ENCODE peak calls at places on chromosome 9, in ten cellular contexts. U is fibroblast of pulmonary artery, Q is GM23338, Y is NB4, F is prostate gland, M is left ventricle myocardium inferior, P is vagina, G is RWPE1, Z is fibroblast of villous mesenchyme, R is endothelial cell. B is an unnamed sample.

GRCh38 chr9:14372437-14373318 is 58.7 kb upstream of the NFIB start:
- DNase-seq in Y (no peak), R (peak; percentile 54), Z (peak; percentile 59), Q (peak; percentile 77), P (no peak), M (peak; percentile 51), U (peak; percentile 82), F (no peak), G (peak; percentile 87), B (no peak)

GRCh38 chr9:19116391-19116790 is 10.9 kb downstream of the PLIN2 start:
- DNase-seq in F (no peak), P (no peak), M (peak; percentile 60), Q (no peak), U (no peak), Z (peak; percentile 60), G (peak; percentile 77), Y (peak; percentile 51), R (no peak), B (no peak)

GRCh38 chr9:124855944-124856773 is 2.9 kb downstream of the WDR38 start:
- DNase-seq in Z (no peak), U (no peak), R (peak; percentile 60), G (no peak), M (no peak), Q (peak; percentile 84), P (no peak), Y (peak; percentile 75), F (no peak), B (no peak)

GRCh38 chr9:89661956-89662717 is 57.3 kb downstream of the GADD45G start:
- DNase-seq in Y (peak; percentile 20), Q (peak; percentile 94), P (no peak), R (peak; percentile 85), U (peak; percentile 95), M (peak; percentile 99), G (peak; percentile 98), F (peak; percentile 99), Z (peak; percentile 97), B (peak; percentile 64)

GRCh38 chr9:22342489-22343217 is 104.0 kb upstream of the DMRTA1 start:
- DNase-seq in Z (peak; percentile 32), G (peak; percentile 43), P (no peak), Y (no peak), Q (no peak), R (no peak), U (peak; percentile 46), F (no peak), M (no peak), B (peak; percentile 16)

GRCh38 chr9:90059436-90059835 is 454.6 kb downstream of the GADD45G start:
- DNase-seq in U (no peak), M (no peak), F (no peak), Q (no peak), Y (no peak), P (no peak), G (no peak), R (no peak), Z (no peak), B (no peak)

GRCh38 chr9:128370367-128370751 is 815 bp upstream of the URM1 start:
- DNase-seq in U (no peak), R (no peak), M (no peak), Q (no peak), Z (no peak), G (peak; percentile 61), Y (no peak), F (no peak), P (no peak), B (no peak)

GRCh38 chr9:122897969-122898368 is 7.2 kb downstream of the RC3H2 start:
- DNase-seq in P (no peak), G (peak; percentile 33), M (no peak), U (no peak), R (no peak), F (no peak), Y (no peak), Q (no peak), Z (no peak), B (no peak)

DNA sequence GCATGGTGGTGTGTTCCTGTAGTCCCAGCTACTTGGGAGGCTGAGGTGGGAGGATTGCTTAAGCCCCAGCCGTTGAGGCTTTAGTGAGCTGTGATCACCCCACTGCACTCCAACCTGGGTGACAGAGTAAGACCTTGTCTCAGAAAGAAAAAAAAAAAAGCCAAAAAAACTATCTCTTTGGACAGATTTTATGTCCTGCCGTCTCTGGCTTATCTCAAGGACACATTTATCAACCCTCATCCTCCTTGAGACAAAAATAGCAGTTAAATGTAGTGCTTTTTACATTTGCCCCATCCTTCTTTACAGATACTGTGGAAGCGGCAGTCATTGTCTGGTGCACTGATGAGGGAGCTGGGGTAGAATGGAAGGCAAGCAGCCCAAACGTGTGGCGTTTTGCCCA is 11.7 kb upstream of the COL15A1 start:
- DNase-seq in Y (no peak), M (no peak), F (no peak), U (no peak), Z (peak; percentile 66), Q (no peak), P (no peak), G (no peak), R (no peak), B (no peak)
- TF ChIP-seq CTCF in Y (no peak), M (no peak), F (no peak), U (no peak), Z (no peak), Q (no peak), P (no peak), G (no peak), R (no peak), B (no peak)

GRCh38 chr9:136977223-136978072 is at the start of gene PTGDS:
- DNase-seq in Z (peak; percentile 84), F (no peak), Q (peak; percentile 40), U (peak; percentile 70), Y (no peak), G (no peak), P (no peak), M (peak; percentile 89), R (no peak), B (no peak)

GRCh38 chr9:136974834-136975535 is 2.3 kb upstream of the PTGDS start:
- DNase-seq in Y (no peak), U (no peak), P (no peak), Z (no peak), F (no peak), M (peak; percentile 53), G (peak; percentile 57), Q (no peak), R (no peak), B (no peak)

GRCh38 chr9:136973618-136974617 is 3.4 kb upstream of the PTGDS start:
- DNase-seq in P (no peak), M (no peak), Z (no peak), Y (no peak), Q (no peak), U (no peak), R (no peak), G (no peak), F (no peak), B (no peak)

GRCh38 chr9:136978073-136978864 is 965 bp downstream of the PTGDS start:
- DNase-seq in Z (peak; percentile 82), Y (no peak), U (peak; percentile 61), P (no peak), Q (peak; percentile 96), R (peak; percentile 58), G (peak; percentile 100), F (peak; percentile 45), M (peak; percentile 89), B (no peak)

DNA sequence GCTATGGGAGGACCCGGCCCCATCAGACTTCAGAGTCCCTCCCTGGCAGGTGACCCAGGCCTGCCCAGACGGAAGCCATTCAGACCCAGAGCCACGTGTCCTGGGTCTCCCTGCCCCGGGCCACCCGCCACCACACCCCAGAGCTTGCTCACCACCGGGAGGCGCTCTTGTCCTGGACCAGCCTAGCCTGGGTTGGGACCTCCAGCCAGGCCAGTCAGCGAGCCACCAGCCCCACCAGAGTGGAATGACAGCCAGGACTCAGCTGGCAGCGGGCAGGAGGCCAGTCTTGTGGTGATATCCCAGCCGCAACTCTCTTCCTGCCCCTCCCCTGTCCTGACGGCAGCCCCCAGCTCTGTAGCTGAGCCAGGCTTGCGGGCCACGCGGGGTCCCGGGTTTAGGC is 1.7 kb upstream of the PTGDS start:
- DNase-seq in U (no peak), R (peak; percentile 55), Y (peak; percentile 43), Q (peak; percentile 82), G (no peak), P (no peak), Z (no peak), M (peak; percentile 73), F (no peak), B (no peak)
- TF ChIP-seq CTCF in U (no peak), R (no peak), Y (peak; percentile 33), Q (peak; percentile 59), G (no peak), P (no peak), Z (peak; percentile 7), M (peak; percentile 56), F (no peak), B (no peak)

DNA sequence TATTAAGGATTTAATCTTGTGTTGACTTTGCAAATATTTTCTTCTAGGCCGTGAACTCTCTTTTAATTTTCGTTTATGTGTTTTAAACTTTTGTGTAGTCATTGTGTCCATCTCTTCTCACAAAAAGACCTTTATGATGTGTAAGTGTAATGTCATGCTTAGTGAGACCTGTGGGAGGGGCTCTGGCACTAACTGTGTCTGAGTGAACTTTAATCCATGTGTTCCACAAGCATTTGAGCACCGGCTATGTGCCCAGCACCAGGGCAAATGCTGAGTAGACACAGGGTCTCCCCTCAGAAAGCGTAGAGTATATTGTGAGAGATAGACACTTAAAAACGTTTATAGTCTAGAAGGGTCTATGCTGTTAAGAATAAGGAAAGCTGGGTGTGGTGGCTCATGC is 272.6 kb upstream of the TUT7 start:
- DNase-seq in F (no peak), G (no peak), R (no peak), Z (no peak), Y (no peak), U (no peak), Q (no peak), P (no peak), M (no peak), B (no peak)
- TF ChIP-seq CTCF in F (no peak), G (no peak), R (no peak), Z (no peak), Y (no peak), U (no peak), Q (no peak), P (no peak), M (no peak), B (peak; percentile 16)

GRCh38 chr9:96075757-96076156 is 200.3 kb downstream of the ERCC6L2 start:
- DNase-seq in R (no peak), P (no peak), F (no peak), M (no peak), G (no peak), Y (no peak), Q (no peak), U (no peak), Z (no peak), B (no peak)

GRCh38 chr9:96079816-96080215 is 204.3 kb downstream of the ERCC6L2 start:
- DNase-seq in Y (no peak), M (no peak), R (no peak), G (no peak), P (no peak), F (no peak), U (no peak), Z (no peak), Q (no peak), B (no peak)

GRCh38 chr9:96082516-96083232 is 207.2 kb downstream of the ERCC6L2 start:
- DNase-seq in M (no peak), R (no peak), P (no peak), Z (no peak), G (no peak), U (no peak), F (no peak), Y (no peak), Q (no peak), B (no peak)

GRCh38 chr9:96080364-96080763 is 204.9 kb downstream of the ERCC6L2 start:
- DNase-seq in Q (no peak), U (peak; percentile 21), Z (no peak), M (no peak), Y (no peak), P (no peak), F (peak; percentile 93), G (peak; percentile 99), R (no peak), B (peak; percentile 76)

GRCh38 chr9:96078866-96079505 is 203.5 kb downstream of the ERCC6L2 start:
- DNase-seq in G (no peak), P (no peak), R (no peak), Y (no peak), Q (no peak), F (no peak), U (no peak), M (no peak), Z (peak; percentile 73), B (no peak)
- TF ChIP-seq CTCF in G (no peak), P (no peak), R (no peak), Y (no peak), Q (no peak), F (no peak), U (no peak), M (no peak), Z (peak; percentile 16), B (no peak)

B was measured in epithelial cell of proximal tubule.